ENCODE peak calls at places on chromosomes 12 and 14, in nine cellular contexts. A is astrocyte of the spinal cord, G is mucosa of descending colon, O is cardiac fibroblast, K is upper lobe of right lung, F is pancreas, X is MM.1S, S is A549, Z is fibroblast of pulmonary artery. H is an unnamed sample.

GRCh38 chr14:89870335-89870734 is 84.2 kb downstream of the EFCAB11 start:
- DNase-seq in K (no peak), O (peak; percentile 74), S (no peak), A (no peak), G (no peak), Z (no peak), X (no peak), F (no peak), H (no peak)

GRCh38 chr14:33505963-33506329 is 444.9 kb downstream of the EGLN3 start:
- DNase-seq in O (no peak), G (no peak), S (no peak), F (no peak), Z (no peak), X (no peak), K (no peak), A (no peak), H (no peak)

GRCh38 chr12:107248187-107248586 is 154.8 kb upstream of the CRY1 start:
- DNase-seq in G (no peak), F (no peak), O (no peak), K (no peak), A (no peak), S (no peak), Z (no peak), X (no peak), H (no peak)

GRCh38 chr12:57240069-57240921 is 10.7 kb downstream of the STAC3 start:
- DNase-seq in X (peak; percentile 38), O (peak; percentile 48), G (peak; percentile 63), Z (peak; percentile 35), F (peak; percentile 80), A (peak; percentile 48), K (peak; percentile 76), S (peak; percentile 65), H (peak; percentile 66)

GRCh38 chr14:29671034-29671433 is 256.6 kb downstream of the PRKD1 start:
- DNase-seq in S (no peak), A (peak; percentile 61), O (peak; percentile 75), X (no peak), K (no peak), G (no peak), F (no peak), Z (peak; percentile 87), H (peak; percentile 12)

GRCh38 chr12:70920251-70920851 is at the start of gene PTPRR:
- DNase-seq in O (no peak), Z (no peak), X (no peak), A (no peak), K (peak; percentile 57), S (no peak), G (no peak), F (peak; percentile 47), H (no peak)

GRCh38 chr14:67270354-67270753 is 29.1 kb downstream of the PALS1 start:
- DNase-seq in K (no peak), F (no peak), X (no peak), G (no peak), Z (no peak), S (no peak), A (peak; percentile 12), O (no peak), H (no peak)

GRCh38 chr14:94123296-94123695 is 6.1 kb downstream of the IFI27L2 start:
- DNase-seq in K (no peak), O (no peak), G (no peak), S (no peak), X (no peak), F (no peak), Z (no peak), A (no peak), H (no peak)

GRCh38 chr12:123271182-123271491 is 519 bp downstream of the CDK2AP1 start:
- DNase-seq in Z (peak; percentile 57), G (peak; percentile 78), A (peak; percentile 45), S (peak; percentile 57), F (peak; percentile 90), X (peak; percentile 46), K (peak; percentile 90), O (peak; percentile 52), H (peak; percentile 62)

GRCh38 chr14:37637341-37637740 is 41.9 kb downstream of the TTC6 start:
- DNase-seq in A (no peak), F (no peak), Z (no peak), X (no peak), G (no peak), K (no peak), S (no peak), O (no peak), H (no peak)

DNA sequence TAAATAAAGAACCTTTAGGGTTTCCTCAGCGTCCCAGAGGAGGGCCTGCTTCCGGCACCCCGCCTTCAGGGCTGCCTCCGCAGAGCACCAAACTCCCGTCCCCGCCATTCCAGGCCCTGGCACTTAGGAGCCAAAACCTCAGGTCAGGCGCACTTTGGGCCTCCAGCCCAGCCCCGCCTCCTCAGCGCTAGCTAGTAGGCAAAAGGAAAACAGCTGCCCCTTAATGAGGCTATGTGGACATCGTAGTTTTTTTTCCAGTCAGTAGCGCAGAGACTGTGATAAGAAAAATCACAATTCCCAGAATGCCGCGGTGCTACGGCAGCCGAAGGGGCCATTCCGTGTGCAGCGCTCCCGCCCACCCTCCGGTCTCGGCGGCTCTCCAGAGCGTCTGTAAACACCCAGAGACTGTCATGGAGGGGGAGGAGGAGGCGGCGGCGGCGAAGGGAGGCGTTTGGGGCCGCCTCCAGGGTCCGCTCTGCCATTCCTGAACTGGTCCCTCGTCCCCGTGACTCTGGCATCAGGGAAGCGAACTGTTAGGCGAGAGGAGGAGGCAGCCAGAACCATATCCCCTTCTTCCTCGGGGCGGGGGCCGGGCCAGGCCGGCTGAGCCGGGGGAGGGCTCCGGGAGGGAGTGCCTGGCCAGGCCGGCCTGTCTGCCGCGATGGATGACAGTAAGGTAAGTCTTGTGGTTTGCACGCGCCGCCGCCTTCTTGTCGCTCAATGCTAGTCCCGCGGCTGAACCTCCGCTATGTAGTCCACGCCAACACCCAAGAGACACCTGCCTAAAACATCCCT is at the start of gene CREBL2:
- DNase-seq in F (peak; percentile 96), A (peak; percentile 96), O (peak; percentile 96), S (peak; percentile 97), X (peak; percentile 92), G (peak; percentile 96), K (peak; percentile 96), Z (peak; percentile 99), H (peak; percentile 97)
- TF ChIP-seq CTCF in F (no peak), A (no peak), O (no peak), S (no peak), X (no peak), G (no peak), K (no peak), Z (no peak), H (no peak)

GRCh38 chr14:100371773-100372172 is 48.6 kb downstream of the SLC25A47 start:
- DNase-seq in F (no peak), X (no peak), K (no peak), G (no peak), A (no peak), S (no peak), O (no peak), Z (no peak), H (no peak)
- H3K4me3 ChIP-seq in F (no peak overlapping the region), X (no peak overlapping the region), K (peak overlapping the region; percentile 84), G (no peak overlapping the region), A (no peak overlapping the region), S (no peak overlapping the region), O (no peak overlapping the region), Z (no peak overlapping the region), H (no peak overlapping the region)

DNA sequence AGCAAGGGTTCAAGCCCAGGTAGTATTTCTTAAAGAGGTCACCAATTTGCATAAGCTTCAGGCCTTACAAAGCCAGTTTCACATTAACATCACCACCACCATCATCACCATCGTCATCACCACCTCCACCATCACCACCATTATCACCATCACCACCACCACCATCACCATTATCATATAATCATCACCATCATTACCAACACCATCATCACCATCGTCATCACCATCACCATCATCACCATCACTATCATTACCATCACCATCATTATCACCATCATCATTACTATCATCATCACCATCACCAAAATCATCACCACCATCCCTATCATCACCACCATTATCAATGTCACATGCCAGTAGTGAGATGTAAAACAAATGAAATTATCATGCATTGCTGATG is 50.4 kb upstream of the RIMBP2 start:
- DNase-seq in F (no peak), K (no peak), Z (no peak), S (no peak), G (no peak), O (no peak), A (no peak), X (no peak), H (no peak)
- TF ChIP-seq CTCF in F (no peak), K (no peak), Z (no peak), S (no peak), G (no peak), O (no peak), A (no peak), X (no peak), H (no peak)

DNA sequence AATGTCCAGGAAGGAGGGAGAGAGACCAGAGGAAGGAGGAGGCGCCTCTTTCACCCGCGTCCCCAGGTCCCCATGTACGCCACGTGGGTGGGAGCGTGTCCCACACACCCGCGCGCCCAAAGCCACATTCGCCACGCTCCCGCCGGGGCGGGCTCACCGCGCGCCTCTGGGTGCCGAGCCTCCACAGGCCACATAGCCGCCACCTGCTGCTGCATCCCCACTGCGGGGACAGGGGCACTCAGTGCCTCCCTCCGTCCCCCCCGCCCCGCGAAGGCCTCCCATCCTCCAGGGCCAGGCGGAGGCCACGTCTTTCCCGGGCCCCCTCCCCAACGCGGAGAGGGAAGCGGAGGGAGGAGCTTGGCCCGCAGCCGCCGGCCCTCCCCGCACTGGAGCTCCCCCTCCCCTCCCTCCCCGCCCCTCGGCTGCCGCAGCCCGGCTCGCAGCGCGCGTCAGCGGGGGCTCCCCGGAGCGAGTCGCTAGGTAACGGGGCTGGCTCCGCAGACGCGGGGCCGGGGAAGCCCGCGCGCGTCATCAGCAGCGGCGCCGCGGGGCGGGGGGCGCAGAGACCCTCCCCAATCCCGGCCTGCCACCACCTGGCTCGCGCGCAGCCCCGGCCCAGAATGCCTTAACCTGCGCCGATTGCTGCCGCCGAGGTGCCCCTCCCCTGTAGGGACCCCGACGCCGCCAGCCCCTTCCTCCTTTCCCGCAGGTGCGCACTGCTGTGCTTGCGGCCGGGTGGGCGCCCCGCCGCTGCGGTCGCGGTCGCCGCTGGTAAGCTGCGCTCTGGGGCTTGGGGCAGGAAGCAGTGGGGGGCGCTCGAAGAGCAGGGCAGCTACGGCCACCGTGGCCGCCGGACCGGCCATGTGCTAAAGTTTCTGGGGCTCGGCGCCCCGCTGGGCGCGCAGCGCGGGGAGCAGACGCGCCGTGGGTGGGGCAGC is 532 bp upstream of the TUNAR start:
- DNase-seq in S (no peak), X (no peak), A (no peak), K (no peak), G (no peak), Z (no peak), F (no peak), O (no peak), H (no peak)
- H3K4me3 ChIP-seq in S (no peak overlapping the region), X (no peak overlapping the region), A (no peak overlapping the region), K (no peak overlapping the region), G (no peak overlapping the region), Z (no peak overlapping the region), F (no peak overlapping the region), O (no peak overlapping the region), H (no peak overlapping the region)

DNA sequence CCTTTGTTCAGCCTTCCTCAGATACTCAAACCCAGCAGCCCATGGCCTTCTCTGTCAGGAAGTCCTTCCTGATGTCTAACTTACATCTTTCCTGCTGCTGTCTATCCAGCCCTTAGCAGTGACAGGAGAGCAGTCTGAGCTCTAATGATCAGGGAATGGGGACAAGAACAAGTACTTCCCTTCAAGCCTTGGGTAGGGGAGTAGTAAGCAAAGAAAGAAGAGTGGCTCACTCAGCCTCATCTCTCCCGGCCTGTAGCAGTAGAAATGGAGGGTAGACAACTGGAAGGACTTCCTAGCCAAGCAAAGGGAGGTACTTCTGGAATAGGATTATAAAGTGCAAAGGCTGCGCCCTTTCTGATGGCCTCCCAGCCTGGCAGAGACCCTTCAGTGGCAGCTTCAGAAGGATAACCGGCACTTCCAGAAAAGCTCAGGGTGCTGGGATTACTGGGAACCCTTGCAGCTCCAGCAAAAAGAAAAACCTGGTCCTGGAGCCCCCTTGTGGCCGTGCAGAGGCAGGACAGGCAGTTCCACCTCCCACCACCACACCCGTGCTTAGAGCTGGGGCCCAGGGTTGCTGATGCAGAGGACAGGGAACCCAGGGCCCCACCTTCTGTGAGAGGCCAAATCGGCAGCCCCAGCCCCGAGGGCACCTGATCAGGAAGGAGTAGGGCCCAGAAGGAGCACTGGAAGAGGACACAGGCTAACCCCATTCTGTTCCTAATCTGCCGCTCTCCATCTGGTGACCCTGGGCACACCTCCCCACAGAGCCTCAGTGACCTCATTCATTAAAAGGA is 12.4 kb upstream of the SMUG1 start:
- DNase-seq in S (peak; percentile 82), A (peak; percentile 72), G (peak; percentile 67), F (peak; percentile 89), O (peak; percentile 78), Z (peak; percentile 81), K (peak; percentile 75), X (peak; percentile 57), H (peak; percentile 80)
- TF ChIP-seq CTCF in S (peak; percentile 84), A (peak; percentile 98), G (peak; percentile 93), F (peak; percentile 94), O (peak; percentile 100), Z (no peak), K (peak; percentile 94), X (peak; percentile 97), H (peak; percentile 100)

H was measured in fibroblast of villous mesenchyme.